ENCODE peak calls at places on chromosomes 6 and 20, in five cellular contexts. G is H1, B is GM12878, M is K562, I is HepG2. F is an unnamed sample.
A peak's percentile ranks its signal among the peaks of the same experiment; 100 is the strongest.

GRCh38 chr20:52493177-52493711 is 301.7 kb upstream of the ZFP64 start:
- DNase-seq in B (no peak), M (no peak), G (no peak), I (no peak), F (no peak)

GRCh38 chr6:28768187-28768913 is 155.4 kb downstream of the TRIM27 start:
- DNase-seq in M (no peak), I (no peak), B (no peak), G (no peak), F (no peak)

GRCh38 chr6:69164564-69165252 is 529.6 kb downstream of the ADGRB3 start:
- DNase-seq in B (no peak), I (no peak), M (no peak), G (no peak), F (peak; percentile 46)

GRCh38 chr20:5918856-5919633 is 31.3 kb downstream of the TRMT6 start:
- DNase-seq in G (no peak), I (peak; percentile 53), M (no peak), B (no peak), F (no peak)

GRCh38 chr6:69007781-69008180 is 372.7 kb downstream of the ADGRB3 start:
- DNase-seq in I (no peak), M (no peak), G (no peak), B (no peak), F (no peak)

GRCh38 chr6:87965806-87966205 is 81.8 kb upstream of the SPACA1 start:
- DNase-seq in M (no peak), I (no peak), G (no peak), B (no peak), F (no peak)

GRCh38 chr20:9220874-9221547 is 152.1 kb downstream of the PLCB4 start:
- DNase-seq in I (no peak), G (no peak), M (no peak), B (no peak), F (no peak)

GRCh38 chr6:139540276-139540675 is 165.8 kb upstream of the CITED2 start:
- DNase-seq in I (no peak), B (peak; percentile 32), G (no peak), M (no peak), F (no peak)

GRCh38 chr6:165844232-165844631 is 181.2 kb upstream of the PDE10A start:
- DNase-seq in M (no peak), I (no peak), G (no peak), B (no peak), F (no peak)

GRCh38 chr6:69090132-69090531 is 455.1 kb downstream of the ADGRB3 start:
- DNase-seq in M (no peak), G (no peak), B (no peak), I (no peak), F (no peak)

GRCh38 chr6:130303436-130303835 is 62.4 kb upstream of the TMEM200A start:
- DNase-seq in B (no peak), G (no peak), I (no peak), M (no peak), F (no peak)

GRCh38 chr6:49835140-49835539 is 31.2 kb downstream of the CRISP1 start:
- DNase-seq in B (no peak), I (no peak), M (no peak), G (no peak), F (no peak)

GRCh38 chr20:5945963-5946362 is 4.4 kb downstream of the TRMT6 start:
- DNase-seq in G (no peak), M (no peak), B (no peak), I (no peak), F (no peak)

GRCh38 chr6:139577991-139578604 is 203.7 kb upstream of the CITED2 start:
- DNase-seq in B (no peak), M (no peak), G (no peak), I (peak; percentile 23), F (no peak)

GRCh38 chr6:82890240-82890639 is 175.4 kb downstream of the UBE3D start:
- DNase-seq in M (no peak), G (no peak), B (no peak), I (no peak), F (no peak)

GRCh38 chr6:84166395-84166794 is 61.0 kb downstream of the CEP162 start:
- DNase-seq in I (no peak), M (no peak), B (no peak), G (no peak), F (no peak)

GRCh38 chr6:15697895-15698294 is 35.1 kb upstream of the DTNBP1 start:
- DNase-seq in M (no peak), B (no peak), I (no peak), G (no peak), F (no peak)

GRCh38 chr6:160735523-160735922 is 33.5 kb downstream of the PLG start:
- DNase-seq in M (no peak), B (peak; percentile 48), G (no peak), I (no peak), F (no peak)

GRCh38 chr6:53233309-53233708 is 84.7 kb upstream of the GCM1 start:
- DNase-seq in I (no peak), B (no peak), M (no peak), G (no peak), F (no peak)

GRCh38 chr6:26172496-26172958 is 85.3 kb downstream of the HFE start:
- DNase-seq in G (no peak), B (no peak), I (no peak), M (no peak), F (peak; percentile 39)

GRCh38 chr6:148251286-148251685 is 91.4 kb upstream of the SASH1 start:
- DNase-seq in I (peak; percentile 37), G (no peak), M (no peak), B (no peak), F (no peak)

GRCh38 chr20:64245746-64246595 is 9.6 kb upstream of the PCMTD2 start:
- DNase-seq in G (no peak), M (no peak), B (no peak), I (no peak), F (peak; percentile 11)

GRCh38 chr20:45905505-45906079 is 6.4 kb downstream of the PLTP start:
- DNase-seq in G (no peak), M (no peak), I (peak; percentile 87), B (no peak), F (no peak)

GRCh38 chr6:124400600-124400999 is 561.6 kb upstream of the RNF217 start:
- DNase-seq in I (no peak), G (no peak), B (no peak), M (no peak), F (no peak)

GRCh38 chr6:17728551-17729222 is 22.0 kb upstream of the NUP153 start:
- DNase-seq in B (no peak), I (no peak), M (no peak), G (no peak), F (no peak)

GRCh38 chr6:97113170-97113569 is 169.8 kb downstream of the MMS22L start:
- DNase-seq in M (no peak), G (no peak), B (no peak), I (no peak), F (no peak)

GRCh38 chr6:28615955-28616747 is 90.5 kb downstream of the GPX5 start:
- DNase-seq in G (peak; percentile 69), B (no peak), M (peak; percentile 93), I (no peak), F (no peak)

GRCh38 chr20:60974022-60974421 is 278.0 kb upstream of the CDH4 start:
- DNase-seq in B (no peak), G (no peak), I (no peak), M (no peak), F (no peak)

GRCh38 chr6:30810813-30811329 is 66.5 kb upstream of the IER3 start:
- DNase-seq in M (no peak), I (no peak), G (no peak), B (peak; percentile 92), F (no peak)

GRCh38 chr6:44224978-44225330 is 1.6 kb downstream of the SLC29A1 start:
- DNase-seq in M (no peak), G (no peak), I (no peak), B (no peak), F (no peak)

DNA sequence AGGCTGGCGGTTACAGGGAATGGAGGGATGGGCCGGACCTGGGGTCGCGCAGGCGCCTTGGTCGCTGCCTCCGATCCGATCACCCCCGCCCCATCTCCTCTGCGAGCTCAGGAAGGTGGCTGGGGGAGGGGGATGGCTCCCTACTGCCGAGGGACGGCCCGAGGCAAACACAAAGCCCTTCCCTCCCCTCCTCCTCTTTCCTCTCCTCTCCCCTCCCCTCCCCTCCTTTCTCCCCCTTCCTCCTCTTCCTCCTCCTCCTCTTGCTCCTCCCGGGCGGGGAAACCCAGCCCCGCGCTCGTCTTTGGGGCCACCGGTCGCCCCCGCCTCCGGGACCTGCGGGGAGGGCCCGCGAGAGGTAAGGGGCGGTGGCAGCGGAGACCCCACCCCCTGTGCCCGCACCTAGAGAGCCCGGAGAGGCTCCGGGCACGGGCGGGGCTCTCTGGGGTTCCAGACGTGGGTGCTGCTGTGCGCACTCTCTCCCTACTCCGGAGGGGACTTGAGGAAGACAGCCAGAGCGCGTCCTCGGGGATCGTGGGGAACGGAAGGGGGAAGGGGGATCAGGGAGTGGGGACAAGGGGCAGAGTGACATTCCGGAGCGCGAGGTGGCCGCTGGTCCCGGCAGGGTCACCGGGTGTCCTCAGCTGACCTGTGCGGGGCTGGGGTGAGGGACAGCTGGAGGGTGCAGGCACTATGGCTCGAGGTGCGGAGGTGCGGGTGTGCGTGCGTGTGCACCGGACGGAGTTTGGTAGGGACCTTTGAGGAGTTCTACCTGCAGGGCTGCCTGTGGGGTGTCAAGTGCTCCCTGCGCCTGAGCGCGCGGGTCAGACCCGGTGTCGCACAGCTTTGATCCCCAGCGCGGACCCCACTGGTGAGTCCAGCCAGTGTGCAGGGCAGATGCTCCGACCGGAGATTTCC is at the start of gene RIN2:
- DNase-seq in B (no peak), M (peak; percentile 7), G (peak; percentile 90), I (peak; percentile 86), F (peak; percentile 98)
- TF ChIP-seq YY1 in B (no peak), M (no peak), G (no peak), I (no peak), F (no peak)

GRCh38 chr20:11845311-11845710 is 72.4 kb upstream of the BTBD3 start:
- DNase-seq in G (no peak), I (no peak), B (no peak), M (no peak), F (no peak)
- TF ChIP-seq GABPA in G (no peak), I (no peak), B (no peak), M (no peak), F (no peak)

GRCh38 chr20:50992733-50993457 is 30.0 kb downstream of the KCNG1 start:
- DNase-seq in M (peak; percentile 92), B (peak; percentile 17), I (peak; percentile 89), G (peak; percentile 82), F (peak; percentile 83)
- TF ChIP-seq YY1 in M (no peak), B (no peak), I (no peak), G (no peak), F (no peak)

DNA sequence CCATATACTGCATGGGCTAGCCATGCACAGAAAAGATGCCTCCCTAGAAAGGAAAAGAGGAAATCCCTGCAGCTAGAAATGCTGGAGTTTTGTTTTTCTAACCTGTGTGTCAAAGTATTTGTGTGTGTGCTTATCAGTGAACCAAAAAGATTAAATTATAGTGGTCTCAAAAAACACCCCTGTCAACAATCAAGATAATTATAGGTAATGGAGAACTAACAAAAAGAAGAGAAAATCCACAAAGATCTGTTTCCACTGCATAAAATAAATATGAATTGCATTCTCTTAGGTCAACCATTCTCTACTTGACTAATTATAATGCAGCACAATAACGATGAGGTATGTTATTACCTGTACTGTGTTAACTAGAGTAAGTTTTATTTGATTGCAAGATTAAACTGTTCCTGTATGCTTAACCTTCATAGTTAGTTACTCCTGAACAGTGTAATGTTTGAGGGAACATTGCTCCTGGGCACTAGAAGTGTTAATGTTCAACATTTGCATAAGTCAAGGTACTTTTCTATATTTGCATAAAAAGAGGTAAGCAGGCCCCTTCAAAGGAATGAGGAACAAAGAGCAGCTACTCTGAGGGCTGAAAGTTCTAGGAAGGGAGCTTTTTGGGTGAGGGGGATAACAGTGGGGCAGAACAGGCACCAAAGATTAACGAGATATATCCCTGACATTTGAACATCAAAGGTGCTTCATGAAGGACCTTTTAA is 212.1 kb downstream of the BTBD9 start:
- DNase-seq in I (no peak), G (no peak), M (no peak), B (peak; percentile 38), F (no peak)
- TF ChIP-seq GABPA in I (no peak), G (no peak), M (no peak), B (no peak), F (no peak)